ENCODE peak calls at places on chromosomes 7 and 10, in nine cellular contexts. O, H, R, I, F, Q, K, X and A are unnamed samples.

GRCh38 chr7:102320601-102321350 is 34.1 kb downstream of the SH2B2 start:
- DNase-seq in K (no peak), F (no peak), R (no peak), H (no peak), O (no peak), X (no peak), I (no peak), Q (no peak), A (peak)

GRCh38 chr10:32033171-32033570 is 23.1 kb downstream of the KIF5B start:
- DNase-seq in O (no peak), X (no peak), H (no peak), F (no peak), K (no peak), Q (no peak), R (no peak), I (no peak), A (no peak)

GRCh38 chr7:143884978-143885559 is 16.9 kb downstream of the TCAF1 start:
- DNase-seq in I (peak), K (peak), F (peak), Q (no peak), R (peak), X (no peak), O (peak), H (no peak), A (peak)

GRCh38 chr7:35420657-35421056 is 166.8 kb upstream of the TBX20 start:
- DNase-seq in I (no peak), O (no peak), R (no peak), K (no peak), X (no peak), H (no peak), Q (no peak), F (no peak), A (no peak)

GRCh38 chr7:32217841-32218467 is 147.7 kb upstream of the PDE1C start:
- DNase-seq in I (no peak), Q (no peak), O (no peak), K (no peak), X (no peak), R (no peak), F (no peak), H (no peak), A (no peak)

GRCh38 chr7:132321387-132321786 is 254.9 kb downstream of the PLXNA4 start:
- DNase-seq in O (peak), H (no peak), I (no peak), X (no peak), R (no peak), F (no peak), Q (no peak), K (no peak), A (no peak)

GRCh38 chr10:43174969-43175368 is 36.7 kb downstream of the CSGALNACT2 start:
- DNase-seq in Q (no peak), H (no peak), X (no peak), F (no peak), O (no peak), I (no peak), K (no peak), R (no peak), A (no peak)

GRCh38 chr10:13784067-13784466 is 197.3 kb downstream of the PRPF18 start:
- DNase-seq in H (no peak), I (peak), K (no peak), O (no peak), R (no peak), F (no peak), Q (no peak), X (peak), A (no peak)

GRCh38 chr7:95840953-95841950 is 68.9 kb downstream of the DYNC1I1 start:
- DNase-seq in K (no peak), Q (peak), H (no peak), X (no peak), R (no peak), F (no peak), O (no peak), I (peak), A (no peak)

GRCh38 chr10:54131833-54132232 is 669.2 kb downstream of the PCDH15 start:
- DNase-seq in I (no peak), R (no peak), F (no peak), K (no peak), Q (no peak), X (no peak), H (no peak), O (no peak), A (no peak)

GRCh38 chr7:87218941-87219544 is 489 bp downstream of the TMEM243 start:
- DNase-seq in F (peak), Q (no peak), H (no peak), O (peak), X (peak), K (peak), I (peak), R (peak), A (peak)

GRCh38 chr7:5314864-5315263 is 32.1 kb downstream of the SLC29A4 start:
- DNase-seq in H (no peak), F (no peak), I (no peak), O (no peak), Q (no peak), K (no peak), R (no peak), X (no peak), A (no peak)

GRCh38 chr10:15137636-15138035 is 30.9 kb downstream of the NMT2 start:
- DNase-seq in O (peak), Q (no peak), F (no peak), X (no peak), R (no peak), K (peak), H (no peak), I (no peak), A (no peak)

GRCh38 chr10:125284875-125285597 is 124.7 kb upstream of the CTBP2 start:
- DNase-seq in O (no peak), X (no peak), F (no peak), I (peak), R (no peak), K (peak), Q (no peak), H (no peak), A (no peak)

GRCh38 chr7:26083113-26083512 is 68.9 kb upstream of the NFE2L3 start:
- DNase-seq in R (no peak), O (no peak), I (no peak), K (peak), X (no peak), Q (no peak), H (no peak), F (no peak), A (no peak)

GRCh38 chr7:121406-121805 is 71.0 kb upstream of the FAM20C start:
- DNase-seq in O (no peak), Q (no peak), K (no peak), X (no peak), F (no peak), R (no peak), H (no peak), I (peak), A (no peak)

GRCh38 chr10:70568781-70569495 is 33.6 kb downstream of the PRF1 start:
- DNase-seq in K (no peak), F (no peak), R (peak), H (no peak), X (no peak), Q (no peak), I (no peak), O (no peak), A (no peak)

GRCh38 chr7:4115442-4115841 is 566.7 kb upstream of the FOXK1 start:
- DNase-seq in I (no peak), Q (no peak), R (no peak), K (no peak), H (no peak), X (no peak), O (no peak), F (no peak), A (no peak)

GRCh38 chr10:59997807-59998525 is 91.6 kb upstream of the CCDC6 start:
- DNase-seq in X (no peak), Q (no peak), K (no peak), F (no peak), H (no peak), O (no peak), I (no peak), R (no peak), A (no peak)

GRCh38 chr7:151428393-151429231 is 11.3 kb downstream of the CRYGN start:
- DNase-seq in H (no peak), Q (no peak), X (no peak), O (peak), F (no peak), R (no peak), K (peak), I (no peak), A (no peak)

GRCh38 chr10:103921750-103922195 is 3.8 kb upstream of the STN1 start:
- DNase-seq in X (peak), I (peak), H (no peak), O (no peak), K (no peak), R (no peak), Q (no peak), F (peak), A (no peak)

GRCh38 chr10:19816420-19817250 is at the start of gene PLXDC2:
- DNase-seq in F (peak), K (peak), O (peak), R (peak), X (no peak), H (no peak), I (peak), Q (no peak), A (peak)

GRCh38 chr10:22473044-22473443 is 127.7 kb downstream of the SPAG6 start:
- DNase-seq in O (no peak), K (no peak), R (no peak), F (no peak), X (no peak), H (no peak), I (no peak), Q (no peak), A (no peak)

GRCh38 chr7:55065079-55065478 is 46.3 kb downstream of the EGFR start:
- DNase-seq in K (peak), Q (no peak), O (peak), F (no peak), H (no peak), X (no peak), R (peak), I (no peak), A (no peak)

GRCh38 chr10:24721254-24722106 is 2.2 kb downstream of the ARHGAP21 start:
- DNase-seq in F (peak), Q (no peak), X (peak), I (peak), H (no peak), K (no peak), O (peak), R (peak), A (peak)

GRCh38 chr7:102202556-102202955 is 84.1 kb upstream of the SH2B2 start:
- DNase-seq in K (no peak), O (no peak), I (no peak), R (no peak), F (no peak), Q (no peak), H (no peak), X (no peak), A (no peak)

GRCh38 chr10:63286340-63286739 is 153.2 kb downstream of the NRBF2 start:
- DNase-seq in R (no peak), O (no peak), K (peak), F (no peak), Q (no peak), I (no peak), H (no peak), X (no peak), A (no peak)

GRCh38 chr7:67518580-67518979 is 521.9 kb downstream of the TYW1 start:
- DNase-seq in Q (peak), K (no peak), F (no peak), O (no peak), R (peak), I (no peak), H (no peak), X (no peak), A (no peak)

GRCh38 chr10:128530301-128530700 is 404.1 kb upstream of the MKI67 start:
- DNase-seq in R (no peak), F (no peak), Q (no peak), O (no peak), I (no peak), H (no peak), K (no peak), X (no peak), A (no peak)

GRCh38 chr10:31929260-31929985 is 792 bp upstream of the ARHGAP12 start:
- DNase-seq in X (no peak), K (no peak), I (peak), O (no peak), Q (no peak), H (no peak), R (peak), F (peak), A (peak)

GRCh38 chr10:96833220-96834001 is 1.3 kb downstream of the LCOR start:
- DNase-seq in O (no peak), I (peak), H (no peak), Q (no peak), F (peak), X (no peak), R (peak), K (peak), A (no peak)